ENCODE peak calls at places on chromosomes 11 and 22, in seven cellular contexts. G, Y, P, C, D, H and J are unnamed samples.

GRCh38 chr11:69912911-69913451 is 93.8 kb upstream of the FGF3 start:
- DNase-seq in H (no peak), G (no peak), Y (peak; percentile 66), P (no peak), C (no peak), D (no peak), J (peak; percentile 59)

GRCh38 chr11:706957-707816 is 1.2 kb downstream of the EPS8L2 start:
- DNase-seq in D (peak; percentile 94), C (no peak), G (peak; percentile 56), P (no peak), Y (peak; percentile 68), H (no peak), J (peak; percentile 69)

GRCh38 chr22:42918500-42918899 is 61.4 kb upstream of the ARFGAP3 start:
- DNase-seq in D (no peak), C (no peak), P (no peak), G (no peak), Y (no peak), H (no peak), J (no peak)

GRCh38 chr11:76765863-76766350 is 17.2 kb upstream of the TSKU start:
- DNase-seq in P (no peak), H (no peak), G (no peak), Y (no peak), C (no peak), D (peak; percentile 43), J (no peak)

GRCh38 chr11:62400281-62400680 is 18.6 kb upstream of the SCGB1A1 start:
- DNase-seq in Y (no peak), C (no peak), P (no peak), D (no peak), G (no peak), H (no peak), J (no peak)

GRCh38 chr11:113574171-113574570 is 99.0 kb upstream of the DRD2 start:
- DNase-seq in C (no peak), D (no peak), G (no peak), H (no peak), P (no peak), Y (no peak), J (no peak)

GRCh38 chr11:65927904-65928397 is 8.7 kb downstream of the DRAP1 start:
- DNase-seq in G (peak; percentile 14), D (no peak), Y (no peak), P (no peak), C (peak; percentile 84), H (no peak), J (no peak)

GRCh38 chr11:29616611-29617010 is 400.2 kb downstream of the KCNA4 start:
- DNase-seq in D (no peak), G (no peak), C (no peak), Y (no peak), P (no peak), H (no peak), J (no peak)

GRCh38 chr22:23692598-23693291 is 1.9 kb downstream of the RGL4 start:
- DNase-seq in D (no peak), G (no peak), Y (no peak), C (no peak), H (no peak), P (no peak), J (no peak)

GRCh38 chr11:73359341-73359740 is 16.9 kb upstream of the RELT start:
- DNase-seq in H (no peak), C (no peak), Y (no peak), G (no peak), D (no peak), P (no peak), J (no peak)

GRCh38 chr11:34331736-34332135 is 26.1 kb downstream of the ABTB2 start:
- DNase-seq in C (no peak), H (no peak), G (no peak), D (no peak), Y (no peak), P (no peak), J (no peak)

GRCh38 chr11:81915045-81915444 is 818.6 kb downstream of the FAM181B start:
- DNase-seq in C (no peak), G (no peak), P (no peak), H (no peak), Y (no peak), D (peak; percentile 6), J (no peak)

GRCh38 chr11:111797145-111797581 is 31.0 kb upstream of the PPP2R1B start:
- DNase-seq in G (no peak), C (peak; percentile 34), P (no peak), Y (no peak), H (no peak), D (no peak), J (no peak)

GRCh38 chr11:115201121-115201792 is 303.0 kb downstream of the CADM1 start:
- DNase-seq in D (no peak), G (no peak), P (no peak), Y (peak; percentile 37), H (no peak), C (no peak), J (no peak)

GRCh38 chr11:6646040-6646439 is 9.6 kb downstream of the DCHS1 start:
- DNase-seq in G (peak; percentile 34), D (no peak), P (no peak), Y (no peak), C (no peak), H (no peak), J (no peak)

GRCh38 chr11:8337115-8337386 is 73.4 kb upstream of the LMO1 start:
- DNase-seq in P (no peak), D (no peak), H (no peak), G (no peak), C (no peak), Y (no peak), J (no peak)

GRCh38 chr11:8335186-8335585 is 71.5 kb upstream of the LMO1 start:
- DNase-seq in P (no peak), D (no peak), G (peak; percentile 21), H (no peak), C (no peak), Y (no peak), J (no peak)

GRCh38 chr11:8336356-8337114 is 72.9 kb upstream of the LMO1 start:
- DNase-seq in D (no peak), G (no peak), C (no peak), Y (no peak), H (no peak), P (no peak), J (no peak)

GRCh38 chr11:8337396-8337795 is 73.7 kb upstream of the LMO1 start:
- DNase-seq in G (no peak), C (no peak), Y (no peak), D (no peak), H (no peak), P (no peak), J (no peak)

DNA sequence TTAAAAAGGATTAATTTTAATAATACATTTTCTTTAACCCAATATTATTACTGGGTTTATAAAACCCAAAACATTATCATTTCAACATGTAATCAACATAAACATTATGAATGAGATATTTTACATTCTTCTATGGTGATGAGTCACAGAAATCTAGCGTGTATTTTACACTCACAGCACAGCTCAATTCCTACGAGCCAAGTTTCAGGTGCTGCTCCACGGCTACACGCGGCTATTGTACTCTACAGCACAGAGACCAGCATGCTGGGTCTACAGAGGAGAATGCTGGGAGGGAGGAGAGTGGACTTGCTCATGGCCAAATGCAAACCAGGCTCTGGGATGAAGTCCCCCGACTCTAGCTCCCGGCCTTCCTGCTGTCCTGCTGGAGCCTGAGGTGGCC is 72.0 kb upstream of the LMO1 start:
- DNase-seq in D (no peak), P (no peak), Y (no peak), H (no peak), C (no peak), G (no peak), J (no peak)
- TF ChIP-seq JUND in D (no peak), P (no peak), Y (no peak), H (no peak), C (no peak), G (no peak), J (no peak)

DNA sequence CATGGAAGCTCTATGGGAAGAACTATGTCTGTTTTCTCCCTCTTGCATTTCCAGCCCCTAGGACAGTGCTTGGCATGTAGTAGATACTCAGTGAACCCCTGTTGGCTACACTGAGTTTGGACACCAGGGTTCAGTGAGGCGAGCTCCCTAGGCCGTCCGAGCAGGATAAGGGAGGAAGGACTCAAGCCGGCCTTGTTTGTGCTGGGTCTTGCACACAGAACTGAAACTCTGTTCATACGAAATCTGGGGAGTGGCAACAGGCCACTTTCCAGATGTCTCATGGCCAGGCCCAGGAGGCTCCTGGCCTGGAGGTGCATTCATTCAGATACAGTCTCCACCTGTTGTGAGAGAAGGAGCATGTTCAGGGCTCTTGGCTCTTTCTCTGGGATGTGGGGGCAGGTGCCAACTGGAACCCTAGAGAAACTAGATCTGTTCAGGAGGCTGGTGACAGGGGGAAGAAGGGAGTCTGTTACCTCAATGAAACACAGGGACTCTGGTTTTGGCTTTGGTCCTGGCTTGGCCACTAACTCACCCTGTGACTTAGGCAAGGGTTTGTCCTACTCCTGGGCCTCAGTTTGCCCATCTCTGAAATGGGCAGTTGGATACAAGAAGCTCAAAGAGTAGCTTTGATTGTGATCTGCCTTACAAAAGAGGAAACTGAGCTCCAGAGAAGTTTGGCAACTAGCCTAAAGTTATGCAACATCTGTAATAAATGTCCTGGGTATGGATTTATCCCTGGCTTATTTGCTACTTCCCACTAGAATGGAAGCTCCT is 23.8 kb upstream of the LMO1 start:
- DNase-seq in H (no peak), Y (no peak), G (no peak), C (no peak), P (no peak), D (no peak), J (no peak)
- TF ChIP-seq JUND in H (no peak), Y (no peak), G (no peak), C (no peak), P (no peak), D (no peak), J (no peak)

GRCh38 chr11:8731647-8732188 is 49.1 kb downstream of the RPL27A start:
- DNase-seq in Y (no peak), D (no peak), C (peak; percentile 48), P (no peak), H (no peak), G (no peak), J (no peak)
- TF ChIP-seq JUND in Y (no peak), D (no peak), C (no peak), P (no peak), H (no peak), G (no peak), J (no peak)

GRCh38 chr11:32168924-32169323 is 78.0 kb downstream of the RCN1 start:
- DNase-seq in P (no peak), C (no peak), Y (no peak), H (no peak), G (no peak), D (no peak), J (no peak)

GRCh38 chr11:32173435-32173834 is 82.6 kb downstream of the RCN1 start:
- DNase-seq in G (no peak), C (no peak), P (peak; percentile 34), Y (peak; percentile 48), D (peak; percentile 38), H (peak; percentile 29), J (no peak)

GRCh38 chr11:32176223-32176811 is 85.4 kb downstream of the RCN1 start:
- DNase-seq in H (peak; percentile 59), P (peak; percentile 90), D (peak; percentile 69), Y (peak; percentile 72), C (peak; percentile 64), G (peak; percentile 80), J (peak; percentile 60)

GRCh38 chr11:32173977-32174376 is 83.1 kb downstream of the RCN1 start:
- DNase-seq in H (no peak), D (no peak), P (no peak), G (no peak), Y (no peak), C (no peak), J (no peak)

DNA sequence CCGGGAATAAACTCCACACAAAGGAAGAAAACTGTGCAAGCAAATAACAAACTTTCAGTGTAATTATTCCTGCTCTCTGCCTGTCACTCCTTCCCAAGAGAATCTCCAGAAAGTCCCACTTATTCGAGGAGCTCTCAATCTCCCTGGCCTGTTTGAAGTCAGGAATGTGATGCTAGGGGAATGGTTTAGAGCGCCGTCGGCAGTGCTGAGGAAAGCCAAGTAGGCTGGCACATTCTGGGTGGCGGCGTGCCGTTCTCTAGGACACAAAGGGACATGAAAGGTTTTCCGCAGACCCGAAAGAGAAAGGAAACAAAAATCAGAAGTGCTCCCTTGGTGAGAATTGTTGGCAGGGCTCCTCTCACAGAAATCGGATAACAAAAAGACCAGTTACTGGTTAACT is 81.9 kb downstream of the RCN1 start:
- DNase-seq in Y (no peak), G (no peak), H (no peak), P (no peak), D (no peak), C (no peak), J (no peak)
- TF ChIP-seq JUND in Y (no peak), G (no peak), H (no peak), P (no peak), D (no peak), C (no peak), J (no peak)